ENCODE peak calls at places on chromosomes 16 and 17, in four cellular contexts. One of them, this sample, is unnamed.

GRCh38 chr17:82502207-82502606 is 17.3 kb upstream of the FOXK2 start:
- DNase-seq in stimulated activated CD4-positive, alpha-beta T cell treated with anti-CD3 and anti-CD28 coated beads, Interleukin-2, amount 100 ng/mL, for 48 hours: no peak
- DNase-seq in progenitor cell of endocrine pancreas: no peak
- DNase-seq in pons: no peak
- DNase-seq in this sample: no peak

GRCh38 chr17:73591278-73592078 is 52.8 kb downstream of the SDK2 start:
- DNase-seq in pons: no peak
- DNase-seq in progenitor cell of endocrine pancreas: no peak
- DNase-seq in stimulated activated CD4-positive, alpha-beta T cell treated with anti-CD3 and anti-CD28 coated beads, Interleukin-2, amount 100 ng/mL, for 48 hours: peak
- DNase-seq in this sample: no peak

GRCh38 chr16:26453215-26453614 is 613.5 kb upstream of the C16orf82 start:
- DNase-seq in pons: no peak
- DNase-seq in stimulated activated CD4-positive, alpha-beta T cell treated with anti-CD3 and anti-CD28 coated beads, Interleukin-2, amount 100 ng/mL, for 48 hours: no peak
- DNase-seq in progenitor cell of endocrine pancreas: no peak
- DNase-seq in this sample: no peak

GRCh38 chr17:74123350-74123749 is 80.1 kb upstream of the RPL38 start:
- DNase-seq in progenitor cell of endocrine pancreas: no peak
- DNase-seq in pons: peak
- DNase-seq in stimulated activated CD4-positive, alpha-beta T cell treated with anti-CD3 and anti-CD28 coated beads, Interleukin-2, amount 100 ng/mL, for 48 hours: no peak
- DNase-seq in this sample: peak

GRCh38 chr17:8900207-8900606 is 32.7 kb upstream of the PIK3R6 start:
- DNase-seq in stimulated activated CD4-positive, alpha-beta T cell treated with anti-CD3 and anti-CD28 coated beads, Interleukin-2, amount 100 ng/mL, for 48 hours: no peak
- DNase-seq in progenitor cell of endocrine pancreas: no peak
- DNase-seq in pons: no peak
- DNase-seq in this sample: no peak

GRCh38 chr16:12942861-12943260 is 41.5 kb downstream of the SHISA9 start:
- DNase-seq in progenitor cell of endocrine pancreas: no peak
- DNase-seq in pons: no peak
- DNase-seq in stimulated activated CD4-positive, alpha-beta T cell treated with anti-CD3 and anti-CD28 coated beads, Interleukin-2, amount 100 ng/mL, for 48 hours: no peak
- DNase-seq in this sample: no peak

GRCh38 chr16:3095869-3096268 is 3.2 kb downstream of the ZSCAN10 start:
- DNase-seq in stimulated activated CD4-positive, alpha-beta T cell treated with anti-CD3 and anti-CD28 coated beads, Interleukin-2, amount 100 ng/mL, for 48 hours: peak
- DNase-seq in progenitor cell of endocrine pancreas: no peak
- DNase-seq in pons: no peak
- DNase-seq in this sample: no peak

GRCh38 chr16:75234856-75235696 is 16.3 kb downstream of the CTRB1 start:
- DNase-seq in progenitor cell of endocrine pancreas: no peak
- DNase-seq in pons: no peak
- DNase-seq in stimulated activated CD4-positive, alpha-beta T cell treated with anti-CD3 and anti-CD28 coated beads, Interleukin-2, amount 100 ng/mL, for 48 hours: no peak
- DNase-seq in this sample: no peak

GRCh38 chr16:11585460-11586374 is 1.0 kb downstream of the LITAF start:
- DNase-seq in stimulated activated CD4-positive, alpha-beta T cell treated with anti-CD3 and anti-CD28 coated beads, Interleukin-2, amount 100 ng/mL, for 48 hours: no peak
- DNase-seq in progenitor cell of endocrine pancreas: no peak
- DNase-seq in pons: peak
- DNase-seq in this sample: no peak

GRCh38 chr17:18040287-18040858 is 1.2 kb downstream of the GID4 start:
- DNase-seq in pons: no peak
- DNase-seq in stimulated activated CD4-positive, alpha-beta T cell treated with anti-CD3 and anti-CD28 coated beads, Interleukin-2, amount 100 ng/mL, for 48 hours: no peak
- DNase-seq in progenitor cell of endocrine pancreas: no peak
- DNase-seq in this sample: no peak

GRCh38 chr17:75774988-75775668 is 9.5 kb upstream of the UNK start:
- DNase-seq in progenitor cell of endocrine pancreas: no peak
- DNase-seq in stimulated activated CD4-positive, alpha-beta T cell treated with anti-CD3 and anti-CD28 coated beads, Interleukin-2, amount 100 ng/mL, for 48 hours: no peak
- DNase-seq in pons: no peak
- DNase-seq in this sample: no peak

This sample was measured in H54.